ENCODE peak calls at places on chromosomes 6 and 20, in four cellular contexts. One of them, this sample, is unnamed.

GRCh38 chr20:20358801-20359200 is 9.1 kb upstream of the INSM1 start:
- DNase-seq in uterus: no peak
- DNase-seq in left ventricle myocardium inferior: no peak
- DNase-seq in coronary artery: no peak
- DNase-seq in this sample: no peak

GRCh38 chr20:35664544-35665206 is at the start of the genes CPNE1 and RBM12:
- DNase-seq in uterus: peak; percentile 91
- DNase-seq in left ventricle myocardium inferior: peak; percentile 92
- DNase-seq in coronary artery: peak; percentile 95
- DNase-seq in this sample: peak; percentile 91

GRCh38 chr6:57262491-57262890 is 40.4 kb upstream of the RAB23 start:
- DNase-seq in uterus: peak; percentile 75
- DNase-seq in left ventricle myocardium inferior: peak; percentile 74
- DNase-seq in coronary artery: peak; percentile 81
- DNase-seq in this sample: peak; percentile 83

GRCh38 chr6:127115032-127115661 is 3.3 kb upstream of the RSPO3 start:
- DNase-seq in uterus: no peak
- DNase-seq in left ventricle myocardium inferior: no peak
- DNase-seq in coronary artery: no peak
- DNase-seq in this sample: peak; percentile 56

GRCh38 chr6:68160348-68160747 is 474.7 kb upstream of the ADGRB3 start:
- DNase-seq in uterus: no peak
- DNase-seq in left ventricle myocardium inferior: no peak
- DNase-seq in coronary artery: no peak
- DNase-seq in this sample: no peak

GRCh38 chr20:25282034-25282781 is 34.3 kb downstream of the PYGB start:
- DNase-seq in uterus: peak; percentile 10
- DNase-seq in left ventricle myocardium inferior: peak; percentile 13
- DNase-seq in coronary artery: no peak
- DNase-seq in this sample: no peak

GRCh38 chr6:150294713-150295112 is 74.1 kb upstream of the IYD start:
- DNase-seq in uterus: no peak
- DNase-seq in left ventricle myocardium inferior: no peak
- DNase-seq in coronary artery: no peak
- DNase-seq in this sample: no peak

GRCh38 chr6:85516168-85516567 is 66.3 kb downstream of the NT5E start:
- DNase-seq in uterus: no peak
- DNase-seq in left ventricle myocardium inferior: no peak
- DNase-seq in coronary artery: no peak
- DNase-seq in this sample: no peak

GRCh38 chr20:25254986-25255680 is 7.2 kb downstream of the PYGB start:
- DNase-seq in uterus: no peak
- DNase-seq in left ventricle myocardium inferior: peak; percentile 67
- DNase-seq in coronary artery: peak; percentile 84
- DNase-seq in this sample: no peak

GRCh38 chr6:31143148-31143547 is 4.3 kb upstream of the PSORS1C2 start:
- DNase-seq in uterus: peak; percentile 44
- DNase-seq in left ventricle myocardium inferior: peak; percentile 75
- DNase-seq in coronary artery: no peak
- DNase-seq in this sample: peak; percentile 73

GRCh38 chr6:63731946-63732735 is 96.5 kb downstream of the PHF3 start:
- DNase-seq in uterus: no peak
- DNase-seq in left ventricle myocardium inferior: no peak
- DNase-seq in coronary artery: no peak
- DNase-seq in this sample: peak; percentile 40

GRCh38 chr6:24721461-24722215 is 2.7 kb upstream of the C6orf62 start:
- DNase-seq in uterus: no peak
- DNase-seq in left ventricle myocardium inferior: peak; percentile 87
- DNase-seq in coronary artery: no peak
- DNase-seq in this sample: peak; percentile 57

GRCh38 chr6:84645000-84645399 is 119.4 kb downstream of the TBX18 start:
- DNase-seq in uterus: no peak
- DNase-seq in left ventricle myocardium inferior: no peak
- DNase-seq in coronary artery: no peak
- DNase-seq in this sample: peak; percentile 76

GRCh38 chr20:14310977-14311654 is 26.3 kb downstream of the FLRT3 start:
- DNase-seq in uterus: no peak
- DNase-seq in left ventricle myocardium inferior: no peak
- DNase-seq in coronary artery: no peak
- DNase-seq in this sample: no peak

GRCh38 chr6:38268342-38268741 is 371.4 kb downstream of the BTBD9 start:
- DNase-seq in uterus: peak; percentile 49
- DNase-seq in left ventricle myocardium inferior: no peak
- DNase-seq in coronary artery: no peak
- DNase-seq in this sample: no peak

GRCh38 chr6:143962644-143962929 is 45.5 kb downstream of the PLAGL1 start:
- DNase-seq in uterus: peak; percentile 34
- DNase-seq in left ventricle myocardium inferior: no peak
- DNase-seq in coronary artery: no peak
- DNase-seq in this sample: peak; percentile 66
- TF ChIP-seq CTCF in uterus: peak; percentile 34
- TF ChIP-seq CTCF in left ventricle myocardium inferior: peak; percentile 51
- TF ChIP-seq CTCF in coronary artery: no peak
- TF ChIP-seq CTCF in this sample: peak; percentile 57

GRCh38 chr6:48915591-48915990 is 547.5 kb downstream of the MMUT start:
- DNase-seq in uterus: no peak
- DNase-seq in left ventricle myocardium inferior: no peak
- DNase-seq in coronary artery: no peak
- DNase-seq in this sample: no peak
- H3K4me3 ChIP-seq in uterus: no peak overlapping the region
- H3K4me3 ChIP-seq in left ventricle myocardium inferior: no peak overlapping the region
- H3K4me3 ChIP-seq in coronary artery: no peak overlapping the region
- H3K4me3 ChIP-seq in this sample: no peak overlapping the region

DNA sequence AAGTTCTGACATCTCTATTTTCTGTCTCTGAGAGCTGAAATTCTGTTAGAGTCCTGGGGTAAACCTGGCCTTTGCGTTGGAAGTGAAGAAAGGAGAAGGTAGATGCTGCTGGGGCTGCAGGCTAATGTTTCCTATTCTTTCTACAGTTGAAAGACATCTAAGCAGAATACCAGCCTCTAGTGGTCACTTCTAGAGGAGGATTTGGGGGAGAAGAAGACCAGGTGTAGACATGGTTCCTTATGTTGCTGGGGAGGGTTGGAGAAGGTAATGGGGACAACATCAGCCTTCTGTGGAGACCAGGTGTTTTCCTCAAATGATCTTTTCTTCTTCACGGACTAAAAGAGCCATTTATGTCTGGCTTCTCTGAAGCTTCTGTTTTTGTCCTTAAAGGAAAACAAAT is 62.6 kb downstream of the BTBD3 start:
- DNase-seq in uterus: no peak
- DNase-seq in left ventricle myocardium inferior: no peak
- DNase-seq in coronary artery: no peak
- DNase-seq in this sample: no peak
- TF ChIP-seq CTCF in uterus: no peak
- TF ChIP-seq CTCF in left ventricle myocardium inferior: no peak
- TF ChIP-seq CTCF in coronary artery: no peak
- TF ChIP-seq CTCF in this sample: no peak

GRCh38 chr6:27517928-27518787 is 45.3 kb upstream of the ZNF184 start:
- DNase-seq in uterus: no peak
- DNase-seq in left ventricle myocardium inferior: no peak
- DNase-seq in coronary artery: no peak
- DNase-seq in this sample: no peak

GRCh38 chr6:27518881-27519795 is 46.2 kb upstream of the ZNF184 start:
- DNase-seq in uterus: peak; percentile 74
- DNase-seq in left ventricle myocardium inferior: peak; percentile 33
- DNase-seq in coronary artery: no peak
- DNase-seq in this sample: peak; percentile 92

GRCh38 chr6:27512525-27512924 is 39.6 kb upstream of the ZNF184 start:
- DNase-seq in uterus: no peak
- DNase-seq in left ventricle myocardium inferior: no peak
- DNase-seq in coronary artery: no peak
- DNase-seq in this sample: no peak

GRCh38 chr6:27517238-27517637 is 44.3 kb upstream of the ZNF184 start:
- DNase-seq in uterus: no peak
- DNase-seq in left ventricle myocardium inferior: no peak
- DNase-seq in coronary artery: no peak
- DNase-seq in this sample: no peak

DNA sequence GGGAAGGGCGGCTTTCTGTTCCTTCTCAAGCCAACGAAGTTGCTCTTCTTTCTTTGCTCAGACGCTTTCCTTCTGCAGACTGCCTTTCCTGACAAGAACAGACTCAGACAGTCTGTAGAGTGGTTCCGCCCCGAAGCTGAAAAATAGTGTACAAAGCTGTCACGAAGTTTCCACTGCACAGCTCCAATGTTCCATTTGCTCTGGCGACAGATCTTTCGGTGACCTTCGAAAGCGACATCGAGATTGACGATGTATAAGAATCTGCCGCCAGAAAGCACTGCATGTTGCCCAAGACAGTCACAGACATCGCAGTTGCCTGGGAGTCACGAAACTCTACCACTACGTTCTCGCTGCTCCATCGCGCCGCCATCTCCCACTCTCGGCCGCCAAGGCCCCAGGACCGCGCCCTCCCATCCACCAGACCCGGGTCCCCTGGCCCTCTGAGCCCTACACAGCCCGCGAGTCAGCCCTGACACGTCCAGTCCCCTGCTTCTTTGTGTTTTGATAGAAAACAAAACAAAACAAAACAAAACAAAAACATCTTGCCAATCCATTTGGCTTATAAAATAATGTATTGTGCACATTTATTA is 42.1 kb upstream of the ZNF184 start:
- DNase-seq in uterus: no peak
- DNase-seq in left ventricle myocardium inferior: no peak
- DNase-seq in coronary artery: no peak
- DNase-seq in this sample: no peak
- H3K4me3 ChIP-seq in uterus: no peak overlapping the region
- H3K4me3 ChIP-seq in left ventricle myocardium inferior: peak overlapping the region; percentile 38
- H3K4me3 ChIP-seq in coronary artery: peak overlapping the region; percentile 58
- H3K4me3 ChIP-seq in this sample: no peak overlapping the region

DNA sequence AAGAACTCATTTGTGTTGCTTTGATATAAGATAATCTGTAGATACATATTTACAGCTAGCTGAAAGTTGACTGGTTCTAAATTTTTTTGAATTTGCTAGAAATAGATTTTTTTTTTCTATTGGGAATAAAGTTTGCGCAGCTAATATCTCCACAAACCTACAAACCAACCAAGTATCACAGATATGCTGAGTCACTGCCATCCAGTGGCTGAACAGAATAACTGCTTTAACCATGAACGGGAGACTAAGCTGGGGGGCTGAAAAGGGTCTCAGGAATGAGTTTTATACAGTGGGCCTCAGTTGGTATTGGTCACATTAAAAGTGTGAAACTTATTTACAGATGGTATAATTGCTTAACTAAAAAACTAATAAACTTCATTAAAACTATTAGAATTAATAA is 326.7 kb upstream of the CNR1 start:
- DNase-seq in uterus: no peak
- DNase-seq in left ventricle myocardium inferior: no peak
- DNase-seq in coronary artery: no peak
- DNase-seq in this sample: peak; percentile 79
- TF ChIP-seq CTCF in uterus: peak; percentile 22
- TF ChIP-seq CTCF in left ventricle myocardium inferior: peak; percentile 60
- TF ChIP-seq CTCF in coronary artery: no peak
- TF ChIP-seq CTCF in this sample: peak; percentile 72

GRCh38 chr20:44356353-44356723 is 839 bp downstream of the HNF4A start:
- DNase-seq in uterus: no peak
- DNase-seq in left ventricle myocardium inferior: no peak
- DNase-seq in coronary artery: no peak
- DNase-seq in this sample: no peak
- H3K4me3 ChIP-seq in uterus: no peak overlapping the region
- H3K4me3 ChIP-seq in left ventricle myocardium inferior: no peak overlapping the region
- H3K4me3 ChIP-seq in coronary artery: no peak overlapping the region
- H3K4me3 ChIP-seq in this sample: no peak overlapping the region

DNA sequence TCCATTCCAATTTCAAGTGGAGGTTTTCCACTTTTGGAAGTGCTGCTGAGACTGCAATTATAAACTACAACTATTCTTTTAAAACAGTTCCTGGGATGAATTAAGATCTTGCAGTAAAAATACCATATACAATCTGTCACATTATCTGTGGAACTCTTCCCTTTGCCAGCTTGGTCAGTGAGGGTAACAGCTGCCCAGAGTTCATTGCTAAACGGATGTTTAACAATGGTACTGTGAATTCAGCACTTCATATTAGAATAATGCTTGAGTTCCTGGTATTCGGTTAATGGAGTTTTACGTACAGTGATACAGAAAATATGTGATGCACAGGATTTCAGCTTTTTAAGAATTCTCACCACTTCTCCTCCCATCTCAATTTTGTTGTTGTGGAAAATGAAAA is 51.5 kb downstream of the KCNS1 start:
- DNase-seq in uterus: no peak
- DNase-seq in left ventricle myocardium inferior: no peak
- DNase-seq in coronary artery: no peak
- DNase-seq in this sample: no peak
- TF ChIP-seq CTCF in uterus: no peak
- TF ChIP-seq CTCF in left ventricle myocardium inferior: no peak
- TF ChIP-seq CTCF in coronary artery: no peak
- TF ChIP-seq CTCF in this sample: no peak